ENCODE peak calls at places on chromosomes 16 and 17, in four cellular contexts. C, Z, F and B are unnamed samples.
A peak's percentile ranks its signal among the peaks of the same experiment; 100 is the strongest.

GRCh38 chr17:36072431-36073121 is 8.5 kb downstream of the CCL18 start:
- DNase-seq in C (peak; percentile 69), Z (peak; percentile 52), F (peak; percentile 78), B (peak; percentile 68)

GRCh38 chr17:27873746-27874145 is 19.4 kb downstream of the LYRM9 start:
- DNase-seq in C (no peak), Z (no peak), F (no peak), B (no peak)

GRCh38 chr16:68066763-68067162 is 18.4 kb upstream of the NFATC3 start:
- DNase-seq in C (no peak), Z (no peak), F (no peak), B (no peak)

GRCh38 chr17:56987283-56987834 is 9.4 kb downstream of the SCPEP1 start:
- DNase-seq in C (no peak), Z (no peak), F (no peak), B (no peak)

GRCh38 chr16:27174007-27174406 is 29.3 kb upstream of the KDM8 start:
- DNase-seq in C (no peak), Z (no peak), F (no peak), B (no peak)

GRCh38 chr17:45403906-45404490 is 28.7 kb downstream of the ARHGAP27 start:
- DNase-seq in C (no peak), Z (no peak), F (no peak), B (no peak)

GRCh38 chr16:22843856-22844255 is 29.9 kb downstream of the HS3ST2 start:
- DNase-seq in C (no peak), Z (no peak), F (no peak), B (no peak)

GRCh38 chr16:83847371-83848225 is 39.8 kb downstream of the HSBP1 start:
- DNase-seq in C (no peak), Z (no peak), F (no peak), B (no peak)

GRCh38 chr16:2026461-2027023 is at the start of gene NHERF2:
- DNase-seq in C (no peak), Z (no peak), F (peak; percentile 84), B (peak; percentile 77)

DNA sequence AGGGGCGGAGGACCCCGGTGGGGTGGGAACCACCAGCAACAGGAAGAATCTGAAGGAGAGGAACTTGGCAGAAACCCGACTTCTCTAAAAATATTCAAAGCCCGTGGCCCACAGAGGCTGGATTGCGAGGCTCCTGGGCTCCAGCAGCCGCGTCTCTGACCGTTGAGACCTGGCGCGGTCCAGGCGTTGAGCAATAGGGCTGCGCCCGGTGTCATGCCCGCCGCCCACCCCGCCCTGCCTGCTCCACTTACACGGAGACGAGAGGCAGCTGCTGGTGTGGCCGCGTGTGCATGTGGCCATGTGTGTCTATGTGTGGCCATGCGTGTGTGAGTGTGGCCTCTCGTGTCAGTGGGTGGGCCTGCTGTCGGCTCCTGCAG is 83.6 kb downstream of the IRF8 start:
- DNase-seq in C (no peak), Z (no peak), F (no peak), B (no peak)
- TF ChIP-seq TARDBP in C (no peak), Z (no peak), F (no peak), B (no peak)

DNA sequence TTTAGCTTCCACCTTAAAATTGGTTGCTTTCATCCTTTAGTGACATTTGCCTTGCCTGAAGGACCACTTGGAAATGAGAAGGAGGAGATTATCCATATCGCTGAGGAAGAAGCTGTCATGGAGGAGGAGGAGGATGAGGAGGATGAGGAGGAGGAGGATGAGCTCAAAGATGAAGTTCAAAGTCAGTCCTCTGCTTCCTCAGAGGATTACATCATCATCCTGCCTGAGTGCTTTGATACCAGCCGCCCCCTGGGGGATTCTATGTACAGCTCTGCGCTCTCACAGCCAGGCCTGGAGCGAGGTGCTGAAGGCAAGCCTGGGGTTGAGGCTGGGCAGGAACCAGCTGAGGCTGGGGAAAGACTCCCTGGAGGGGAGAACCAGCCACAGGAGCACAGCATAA is 11.5 kb upstream of the TMEM106A start:
- DNase-seq in C (no peak), Z (no peak), F (no peak), B (no peak)
- TF ChIP-seq TARDBP in C (no peak), Z (no peak), F (no peak), B (no peak)

GRCh38 chr16:71626018-71626857 is at the start of gene MARVELD3:
- DNase-seq in C (no peak), Z (peak; percentile 46), F (peak; percentile 40), B (no peak)
- TF ChIP-seq TARDBP in C (no peak), Z (no peak), F (no peak), B (no peak)

DNA sequence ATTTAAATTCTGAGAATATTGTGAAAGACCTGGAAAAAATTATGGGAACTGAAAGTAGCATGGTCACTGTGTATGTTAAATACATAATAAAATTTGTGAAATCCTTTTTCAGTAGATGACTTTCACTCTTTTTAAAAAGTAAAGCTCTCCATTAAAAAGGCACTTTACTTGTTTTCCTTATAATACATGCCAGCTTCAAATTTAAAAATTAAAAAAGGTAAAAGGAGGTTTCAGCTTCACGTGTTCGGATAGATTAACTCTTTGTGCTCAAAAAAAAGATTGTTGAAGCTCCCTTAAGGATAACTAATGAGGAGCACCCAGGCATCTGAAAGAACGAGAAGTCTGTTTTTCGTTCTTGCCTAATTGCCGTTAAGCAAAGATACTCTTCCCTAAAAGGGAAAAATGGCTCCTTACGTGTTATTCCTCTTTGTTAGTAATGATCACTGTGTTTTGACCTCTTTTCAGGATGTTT is 87.8 kb downstream of the TUBD1 start:
- DNase-seq in C (no peak), Z (no peak), F (peak; percentile 31), B (no peak)
- TF ChIP-seq TARDBP in C (no peak), Z (no peak), F (no peak), B (no peak)

DNA sequence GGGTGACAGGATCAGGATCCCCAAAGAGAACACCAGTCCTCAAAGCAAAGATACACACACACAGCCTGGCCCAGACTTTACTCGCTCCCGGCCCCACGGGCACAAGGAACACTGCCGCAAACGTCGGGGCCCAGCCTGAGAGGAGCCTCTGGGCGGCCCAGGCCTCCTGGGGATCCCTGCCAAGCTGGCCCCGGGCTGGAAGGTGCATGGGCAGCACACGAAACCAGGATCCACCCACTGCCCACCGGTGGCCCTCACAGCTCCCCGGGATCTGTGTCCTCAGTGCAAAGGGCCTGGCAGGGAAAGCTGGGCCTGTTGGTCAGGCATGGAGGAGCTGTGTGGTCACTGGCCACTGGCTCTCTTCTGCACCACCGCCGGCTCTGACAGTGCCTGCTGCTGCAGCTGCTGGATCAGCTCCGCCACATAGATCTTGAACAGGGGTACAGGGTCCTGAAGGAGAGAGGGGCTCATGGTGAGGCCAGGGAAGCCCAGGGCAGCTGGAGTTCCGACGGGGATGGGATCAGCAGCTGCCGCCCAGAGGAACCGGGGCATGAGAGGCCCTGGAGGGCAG is 2.9 kb downstream of the MRPL28 start:
- DNase-seq in C (no peak), Z (no peak), F (no peak), B (no peak)
- TF ChIP-seq TARDBP in C (no peak), Z (no peak), F (no peak), B (no peak)

DNA sequence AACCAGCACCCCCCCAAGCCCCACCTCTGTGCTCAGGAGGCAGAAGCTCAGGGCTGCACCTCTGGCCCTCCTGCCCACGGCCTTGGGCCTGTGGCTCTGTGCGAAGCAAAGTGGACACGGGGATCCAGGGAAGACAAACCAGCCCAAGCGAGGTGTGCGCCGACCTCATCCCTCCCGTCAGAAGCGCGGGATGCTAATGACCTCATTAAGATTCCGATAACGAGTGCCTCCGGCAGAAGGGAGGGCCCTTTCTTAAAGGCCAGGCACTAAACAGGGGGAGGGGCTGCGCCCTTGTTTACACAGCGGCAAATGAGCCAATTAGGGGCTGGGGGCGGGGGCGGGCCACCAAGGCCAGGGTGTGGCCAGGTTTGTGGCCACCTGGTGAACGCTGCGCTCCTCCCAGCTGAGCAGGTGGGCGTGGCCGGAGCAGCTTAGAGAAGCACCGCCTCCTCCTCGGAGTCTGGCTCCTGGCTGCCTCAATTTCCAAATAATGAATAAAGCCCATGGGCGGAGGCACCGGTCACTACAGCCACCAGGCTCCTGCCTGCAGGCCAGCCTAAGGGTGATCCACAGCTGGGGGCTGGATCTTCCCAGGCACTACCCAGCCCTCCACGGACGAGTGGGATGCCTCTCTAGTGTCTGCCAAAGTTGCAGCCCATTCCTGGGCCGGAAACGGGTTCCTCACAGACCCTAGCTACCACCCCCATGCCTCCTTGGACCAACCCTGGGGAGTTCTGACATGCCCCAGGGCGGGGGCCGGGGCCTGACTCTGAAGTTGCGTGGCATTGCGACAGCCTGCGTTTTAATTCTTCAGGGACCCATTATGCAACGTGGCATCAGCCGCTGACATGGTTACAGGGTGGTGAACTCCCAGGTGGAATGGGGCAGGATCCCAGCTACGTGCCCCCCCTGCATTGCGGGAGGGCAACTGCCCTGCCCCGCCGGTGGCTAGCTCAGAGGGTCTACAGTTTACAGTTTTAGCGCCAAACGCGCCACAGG is 3.0 kb downstream of the CBX4 start:
- DNase-seq in C (no peak), Z (no peak), F (peak; percentile 86), B (no peak)
- TF ChIP-seq TARDBP in C (no peak), Z (no peak), F (no peak), B (no peak)

GRCh38 chr17:54157542-54157941 is 334.8 kb downstream of the KIF2B start:
- DNase-seq in C (no peak), Z (no peak), F (no peak), B (no peak)
- TF ChIP-seq TARDBP in C (no peak), Z (no peak), F (no peak), B (no peak)

GRCh38 chr17:42334667-42335066 is 46.4 kb downstream of the STAT5A start:
- DNase-seq in C (no peak), Z (no peak), F (no peak), B (no peak)

GRCh38 chr17:42339221-42339620 is 49.0 kb downstream of the STAT3 start:
- DNase-seq in C (no peak), Z (no peak), F (no peak), B (no peak)

GRCh38 chr17:42341568-42341967 is 46.7 kb downstream of the STAT3 start:
- DNase-seq in C (no peak), Z (no peak), F (no peak), B (no peak)

GRCh38 chr17:42340691-42341127 is 47.5 kb downstream of the STAT3 start:
- DNase-seq in C (no peak), Z (no peak), F (no peak), B (no peak)

DNA sequence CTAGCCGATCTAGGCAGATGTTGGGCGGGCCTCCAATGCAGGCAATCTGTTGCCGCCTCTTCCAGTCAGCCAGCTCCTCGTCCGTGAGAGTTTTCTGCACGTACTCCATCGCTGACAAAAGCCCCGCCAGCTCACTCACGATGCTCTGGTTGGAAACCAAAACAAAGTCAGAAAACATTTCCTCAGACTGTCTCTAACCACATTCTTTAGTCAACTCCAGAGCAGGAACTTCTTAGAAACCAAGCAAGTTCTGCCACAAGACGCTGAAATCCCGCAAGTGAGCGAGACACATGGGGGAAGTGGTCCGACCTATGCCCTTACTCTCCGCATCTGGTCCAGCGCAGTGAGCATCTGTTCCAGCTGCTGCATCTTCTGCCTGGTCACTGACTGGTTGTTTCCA is 49.1 kb downstream of the STAT5A start:
- DNase-seq in C (peak; percentile 94), Z (no peak), F (no peak), B (no peak)
- TF ChIP-seq TARDBP in C (no peak), Z (no peak), F (no peak), B (no peak)

GRCh38 chr17:16814439-16814838 is 124.4 kb downstream of the CCDC144A start:
- DNase-seq in C (no peak), Z (no peak), F (no peak), B (no peak)
- TF ChIP-seq TARDBP in C (no peak), Z (no peak), F (no peak), B (no peak)